ENCODE peak calls at places on chromosomes 1 and 21, in nine cellular contexts. C is GM20000, T is GM12865, I is neural progenitor cell, H is psoas muscle, V is fibroblast of the aortic adventitia, K is HCT116, E is endothelial cell, U is cardiac fibroblast. W is an unnamed sample.
A peak's percentile ranks its signal among the peaks of the same experiment; 100 is the strongest.

GRCh38 chr1:153260980-153261792 is 1.7 kb downstream of the LORICRIN start:
- DNase-seq in U (peak; percentile 21), I (no peak), T (peak; percentile 12), C (peak; percentile 51), V (no peak), H (peak; percentile 57), E (peak; percentile 39), K (no peak), W (no peak)

GRCh38 chr1:64505232-64505943 is 35.5 kb downstream of the CACHD1 start:
- DNase-seq in V (no peak), I (peak; percentile 89), C (peak; percentile 22), T (no peak), E (peak; percentile 39), U (no peak), H (peak; percentile 63), K (no peak), W (peak; percentile 22)

GRCh38 chr1:210525759-210526158 is 197.1 kb downstream of the HHAT start:
- DNase-seq in V (no peak), T (no peak), I (no peak), C (no peak), K (no peak), U (no peak), E (no peak), H (no peak), W (no peak)

GRCh38 chr21:45404726-45405270 is at the start of gene COL18A1:
- DNase-seq in K (no peak), V (peak; percentile 15), H (peak; percentile 68), T (no peak), C (peak; percentile 81), E (peak; percentile 71), I (peak; percentile 90), U (peak; percentile 71), W (peak; percentile 69)

GRCh38 chr21:41610042-41610839 is 102.3 kb upstream of the TMPRSS2 start:
- DNase-seq in I (peak; percentile 82), H (no peak), T (peak; percentile 45), E (peak; percentile 79), K (peak; percentile 48), C (peak; percentile 61), V (peak; percentile 67), U (peak; percentile 75), W (peak; percentile 55)

GRCh38 chr1:61754545-61754944 is 12.3 kb downstream of the PATJ start:
- DNase-seq in C (no peak), V (no peak), H (no peak), E (no peak), K (peak; percentile 69), I (no peak), T (no peak), U (no peak), W (no peak)

GRCh38 chr21:31326478-31327247 is 17.4 kb downstream of the TIAM1 start:
- DNase-seq in I (no peak), V (peak; percentile 51), C (peak; percentile 80), U (peak; percentile 35), E (no peak), K (no peak), T (peak; percentile 88), H (no peak), W (peak; percentile 69)

GRCh38 chr1:77378723-77379533 is 97.1 kb downstream of the AK5 start:
- DNase-seq in T (no peak), I (no peak), E (no peak), H (no peak), C (no peak), V (peak; percentile 51), K (no peak), U (peak; percentile 34), W (no peak)

GRCh38 chr1:11930571-11931445 is 3.7 kb upstream of the PLOD1 start:
- DNase-seq in E (peak; percentile 49), C (no peak), V (peak; percentile 68), U (peak; percentile 87), I (no peak), H (no peak), T (no peak), K (no peak), W (no peak)

GRCh38 chr1:51519857-51520699 is 1.0 kb upstream of the EPS15 start:
- DNase-seq in E (no peak), V (peak; percentile 91), T (no peak), U (peak; percentile 78), C (no peak), K (no peak), H (no peak), I (no peak), W (no peak)

GRCh38 chr21:43193651-43194302 is 25.0 kb downstream of the CRYAA start:
- DNase-seq in V (peak; percentile 53), K (no peak), C (no peak), E (no peak), T (peak; percentile 52), I (no peak), H (peak; percentile 82), U (peak; percentile 85), W (no peak)

GRCh38 chr1:7026188-7026587 is 240.9 kb downstream of the CAMTA1 start:
- DNase-seq in K (no peak), U (no peak), I (no peak), C (no peak), H (no peak), E (no peak), V (no peak), T (no peak), W (no peak)

GRCh38 chr1:8525291-8526275 is 207.7 kb downstream of the SLC45A1 start:
- DNase-seq in T (peak; percentile 70), E (peak; percentile 47), U (peak; percentile 97), V (peak; percentile 94), K (peak; percentile 65), I (peak; percentile 83), H (peak; percentile 87), C (peak; percentile 56), W (peak; percentile 42)

GRCh38 chr21:27534211-27534610 is 567.3 kb upstream of the ADAMTS5 start:
- DNase-seq in V (no peak), T (no peak), U (no peak), C (no peak), K (no peak), H (no peak), I (no peak), E (no peak), W (no peak)

GRCh38 chr1:108512239-108513071 is 47.4 kb upstream of the EEIG2 start:
- DNase-seq in I (peak; percentile 27), E (no peak), H (no peak), C (no peak), K (peak; percentile 15), U (peak; percentile 68), T (peak; percentile 43), V (peak; percentile 71), W (no peak)

GRCh38 chr1:245566952-245567351 is 412.2 kb downstream of the KIF26B start:
- DNase-seq in K (no peak), E (no peak), C (no peak), H (no peak), V (peak; percentile 37), U (peak; percentile 12), T (no peak), I (no peak), W (no peak)

GRCh38 chr1:216740334-216740733 is 17.1 kb upstream of the ESRRG start:
- DNase-seq in C (no peak), K (no peak), I (no peak), H (no peak), V (no peak), T (no peak), U (no peak), E (no peak), W (no peak)

GRCh38 chr21:34018185-34018584 is 55.2 kb upstream of the MRPS6 start:
- DNase-seq in H (no peak), K (no peak), E (no peak), V (no peak), C (no peak), T (peak; percentile 74), I (no peak), U (no peak), W (no peak)

GRCh38 chr1:29801561-29801973 is 565.2 kb downstream of the PTPRU start:
- DNase-seq in V (no peak), U (no peak), E (no peak), H (no peak), T (no peak), C (no peak), K (no peak), I (no peak), W (peak; percentile 9)

GRCh38 chr1:5646486-5646885 is 345.7 kb downstream of the NPHP4 start:
- DNase-seq in V (no peak), T (no peak), K (no peak), H (no peak), I (no peak), C (no peak), U (no peak), E (no peak), W (no peak)

GRCh38 chr1:222060247-222060851 is 318.5 kb upstream of the DUSP10 start:
- DNase-seq in V (no peak), E (no peak), T (no peak), C (no peak), K (no peak), U (no peak), I (no peak), H (no peak), W (no peak)

GRCh38 chr1:175129182-175129581 is 61.5 kb downstream of the TNN start:
- DNase-seq in V (peak; percentile 84), E (no peak), K (no peak), U (peak; percentile 69), H (no peak), T (no peak), C (no peak), I (no peak), W (no peak)

DNA sequence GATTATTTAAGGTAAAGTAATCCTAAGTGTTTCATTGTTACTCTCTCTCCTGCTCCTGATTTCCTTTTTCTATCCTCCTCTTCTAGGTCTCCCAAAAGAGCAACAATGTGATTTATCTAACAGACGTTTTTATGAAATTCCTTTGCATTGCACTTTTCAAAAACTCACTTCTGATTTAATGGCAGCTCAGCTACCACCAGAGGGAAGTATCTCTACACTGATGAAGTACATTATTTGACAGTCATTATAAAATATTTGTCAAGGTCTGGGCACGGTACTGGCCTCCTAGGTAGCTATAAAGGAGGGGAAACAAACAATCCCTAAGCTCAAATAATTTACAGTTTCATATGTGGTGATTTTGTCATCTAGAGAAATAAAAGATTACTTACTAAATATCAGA is 15.6 kb downstream of the TMPRSS15 start:
- DNase-seq in E (no peak), T (no peak), I (no peak), K (no peak), H (no peak), C (no peak), U (no peak), V (no peak), W (no peak)
- TF ChIP-seq CTCF in E (no peak), T (no peak), I (peak; percentile 20), K (no peak), H (no peak), C (no peak), U (no peak), V (no peak), W (no peak)

GRCh38 chr1:52970149-52970548 is 43.1 kb downstream of the SCP2 start:
- DNase-seq in I (peak; percentile 33), C (no peak), H (no peak), U (peak; percentile 54), T (peak; percentile 28), K (no peak), V (peak; percentile 42), E (no peak), W (no peak)
- TF ChIP-seq CTCF in I (peak; percentile 52), C (no peak), H (peak; percentile 15), U (no peak), T (peak; percentile 19), K (peak; percentile 26), V (peak; percentile 13), E (no peak), W (peak; percentile 21)

GRCh38 chr1:53837924-53838653 is at the start of gene NDC1:
- DNase-seq in U (peak; percentile 96), I (peak; percentile 97), T (peak; percentile 97), V (peak; percentile 95), H (peak; percentile 95), C (peak; percentile 90), K (peak; percentile 95), E (peak; percentile 83), W (peak; percentile 88)
- TF ChIP-seq CTCF in U (no peak), I (peak; percentile 51), T (no peak), V (no peak), H (peak; percentile 23), C (no peak), K (no peak), E (no peak), W (no peak)

GRCh38 chr1:2108213-2108876 is 58.1 kb downstream of the PRKCZ start:
- DNase-seq in C (no peak), E (peak; percentile 56), T (peak; percentile 26), I (peak; percentile 71), U (peak; percentile 64), V (peak; percentile 37), H (no peak), K (peak; percentile 21), W (no peak)
- TF ChIP-seq CTCF in C (no peak), E (peak; percentile 48), T (no peak), I (peak; percentile 63), U (peak; percentile 65), V (peak; percentile 62), H (peak; percentile 12), K (peak; percentile 32), W (peak; percentile 35)